ENCODE peak calls at places on chromosomes 6 and 20, in seven cellular contexts. U is SK-MEL-5, C is activated T-cell treated with anti-CD3 and anti-CD28 coated beads for 1 hour, T is heart left ventricle, V is left ventricle myocardium inferior, N is astrocyte of the spinal cord, J is A172. M is an unnamed sample.

GRCh38 chr6:144064402-144064830 is 31.0 kb downstream of the SF3B5 start:
- DNase-seq in U (no peak), C (peak; percentile 45), T (peak; percentile 19), V (peak; percentile 31), N (no peak), J (no peak), M (peak; percentile 81)

GRCh38 chr6:140897349-140897748 is 1235.4 kb upstream of the GJE1 start:
- DNase-seq in U (peak; percentile 63), C (no peak), T (no peak), V (no peak), N (no peak), J (no peak), M (no peak)

GRCh38 chr20:50289581-50289980 is 99.0 kb downstream of the CEBPB start:
- DNase-seq in U (no peak), C (no peak), T (no peak), V (no peak), N (no peak), J (no peak), M (peak; percentile 20)

GRCh38 chr20:41178904-41179432 is 41.6 kb downstream of the PLCG1 start:
- DNase-seq in U (peak; percentile 96), C (no peak), T (peak; percentile 64), V (peak; percentile 54), N (peak; percentile 41), J (no peak), M (no peak)

GRCh38 chr20:34627458-34627857 is 49.4 kb downstream of the PIGU start:
- DNase-seq in U (no peak), C (no peak), T (no peak), V (no peak), N (no peak), J (no peak), M (no peak)

GRCh38 chr6:140269766-140270165 is 895.3 kb upstream of the CITED2 start:
- DNase-seq in U (no peak), C (no peak), T (no peak), V (no peak), N (peak; percentile 19), J (no peak), M (no peak)

GRCh38 chr6:147132889-147133288 is 71.3 kb upstream of the STXBP5 start:
- DNase-seq in U (no peak), C (no peak), T (no peak), V (no peak), N (no peak), J (no peak), M (no peak)

GRCh38 chr6:152380351-152380767 is 256.8 kb downstream of the SYNE1 start:
- DNase-seq in U (peak; percentile 76), C (no peak), T (peak; percentile 29), V (no peak), N (peak; percentile 92), J (peak; percentile 71), M (no peak)

GRCh38 chr20:63939061-63939935 is 16.9 kb downstream of the UCKL1 start:
- DNase-seq in U (no peak), C (no peak), T (peak; percentile 16), V (peak; percentile 14), N (no peak), J (no peak), M (peak; percentile 68)

GRCh38 chr6:39476151-39476550 is 153.6 kb upstream of the KCNK16 start:
- DNase-seq in U (no peak), C (no peak), T (no peak), V (no peak), N (peak; percentile 26), J (no peak), M (no peak)

GRCh38 chr6:82818727-82819126 is 246.9 kb downstream of the UBE3D start:
- DNase-seq in U (no peak), C (no peak), T (no peak), V (no peak), N (peak; percentile 83), J (peak; percentile 36), M (no peak)

GRCh38 chr6:130132286-130132701 is 90.5 kb downstream of the SAMD3 start:
- DNase-seq in U (no peak), C (peak; percentile 13), T (no peak), V (no peak), N (no peak), J (no peak), M (no peak)

GRCh38 chr6:25105070-25105925 is 169.5 kb upstream of the RIPOR2 start:
- DNase-seq in U (no peak), C (no peak), T (no peak), V (no peak), N (no peak), J (no peak), M (no peak)

GRCh38 chr6:101399627-101399955 is 6.1 kb downstream of the GRIK2 start:
- DNase-seq in U (no peak), C (no peak), T (no peak), V (no peak), N (no peak), J (no peak), M (no peak)

GRCh38 chr20:3797592-3798404 is 1.7 kb downstream of the CDC25B start:
- DNase-seq in U (no peak), C (no peak), T (no peak), V (no peak), N (no peak), J (peak; percentile 46), M (peak; percentile 52)

GRCh38 chr6:21228411-21228810 is 365.1 kb upstream of the SOX4 start:
- DNase-seq in U (no peak), C (no peak), T (no peak), V (no peak), N (peak; percentile 6), J (no peak), M (no peak)

GRCh38 chr6:18654821-18655220 is 267.7 kb downstream of the RNF144B start:
- DNase-seq in U (no peak), C (no peak), T (no peak), V (no peak), N (no peak), J (no peak), M (no peak)

GRCh38 chr6:46994933-46995332 is 47.2 kb downstream of the ADGRF1 start:
- DNase-seq in U (no peak), C (no peak), T (no peak), V (no peak), N (no peak), J (no peak), M (no peak)

GRCh38 chr6:423799-424345 is 32.3 kb downstream of the IRF4 start:
- DNase-seq in U (no peak), C (no peak), T (no peak), V (no peak), N (no peak), J (no peak), M (no peak)

GRCh38 chr6:38161331-38161730 is 341.8 kb downstream of the ZFAND3 start:
- DNase-seq in U (no peak), C (no peak), T (no peak), V (no peak), N (no peak), J (no peak), M (peak; percentile 53)

GRCh38 chr6:113969888-113970807 is 800 bp downstream of the HDAC2 start:
- DNase-seq in U (peak; percentile 25), C (peak; percentile 30), T (peak; percentile 59), V (peak; percentile 60), N (peak; percentile 51), J (peak; percentile 18), M (peak; percentile 80)

GRCh38 chr20:47351643-47352331 is 4.7 kb downstream of the ZMYND8 start:
- DNase-seq in U (peak; percentile 54), C (no peak), T (no peak), V (no peak), N (peak; percentile 50), J (peak; percentile 62), M (no peak)

GRCh38 chr6:7671076-7671475 is 54.8 kb upstream of the BMP6 start:
- DNase-seq in U (no peak), C (no peak), T (no peak), V (no peak), N (peak; percentile 20), J (peak; percentile 39), M (no peak)